ENCODE peak calls at places on chromosomes 4 and X, in six cellular contexts. X, O, Y, V, T and R are unnamed samples.

GRCh38 chrX:154892263-154892662 is 6.1 kb downstream of the F8A1 start:
- DNase-seq in T (no peak), O (no peak), X (no peak), Y (no peak), V (no peak), R (no peak)

GRCh38 chrX:111759676-111760075 is 78.7 kb downstream of the ALG13 start:
- DNase-seq in X (no peak), T (no peak), Y (no peak), O (no peak), V (no peak), R (no peak)

GRCh38 chrX:117898206-117898605 is 218.4 kb downstream of the KLHL13 start:
- DNase-seq in X (no peak), O (peak), Y (no peak), T (no peak), V (no peak), R (no peak)

GRCh38 chr4:169664615-169665014 is 44.2 kb downstream of the CLCN3 start:
- DNase-seq in O (no peak), V (no peak), Y (no peak), X (no peak), T (no peak), R (no peak)

GRCh38 chr4:156800463-156800862 is 171.1 kb downstream of the PDGFC start:
- DNase-seq in O (no peak), V (no peak), X (no peak), Y (no peak), T (no peak), R (peak)

GRCh38 chr4:10259976-10260375 is 143.4 kb upstream of the WDR1 start:
- DNase-seq in V (no peak), T (no peak), Y (no peak), O (no peak), X (no peak), R (no peak)

GRCh38 chr4:168421671-168422070 is 58.6 kb downstream of the DDX60L start:
- DNase-seq in O (no peak), Y (no peak), V (peak), X (no peak), T (peak), R (peak)

GRCh38 chr4:122163767-122164166 is 11.6 kb downstream of the BLTP1 start:
- DNase-seq in O (no peak), T (no peak), V (no peak), Y (no peak), X (no peak), R (no peak)

GRCh38 chr4:53010320-53010719 is 148.2 kb downstream of the RASL11B start:
- DNase-seq in T (no peak), X (no peak), Y (no peak), V (no peak), O (no peak), R (no peak)

GRCh38 chr4:174317531-174317930 is 33.8 kb downstream of the CEP44 start:
- DNase-seq in Y (no peak), X (no peak), V (no peak), T (no peak), O (no peak), R (no peak)

GRCh38 chrX:133586443-133586842 is 171.2 kb upstream of the GPC4 start:
- DNase-seq in Y (no peak), O (no peak), V (no peak), X (no peak), T (no peak), R (no peak)

GRCh38 chr4:100882661-100883060 is 364.8 kb upstream of the EMCN start:
- DNase-seq in O (no peak), Y (no peak), V (no peak), T (no peak), X (no peak), R (no peak)

GRCh38 chrX:129997081-129997480 is 14.6 kb downstream of the BCORL1 start:
- DNase-seq in Y (no peak), X (no peak), T (no peak), O (no peak), V (no peak), R (no peak)

GRCh38 chrX:134388161-134389109 is 71.5 kb upstream of the HPRT1 start:
- DNase-seq in T (no peak), X (no peak), O (no peak), V (no peak), Y (no peak), R (no peak)

GRCh38 chr4:74544655-74545361 is 99.9 kb downstream of the AREG start:
- DNase-seq in V (no peak), Y (no peak), O (no peak), X (no peak), T (no peak), R (no peak)

GRCh38 chr4:6452897-6453687 is 19.3 kb downstream of the PPP2R2C start:
- DNase-seq in V (no peak), X (no peak), O (no peak), T (no peak), Y (no peak), R (no peak)